ENCODE peak calls at places on chromosomes 12 and 14, in six cellular contexts. G is H1, V is H9, F is neuronal stem cell, Y is IMR-90, P is mesenchymal stem cell. I is an unnamed sample.
A peak's percentile ranks its signal among the peaks of the same experiment; 100 is the strongest.

GRCh38 chr14:77782202-77782601 is 17.7 kb upstream of the ADCK1 start:
- DNase-seq in V (no peak), F (no peak), G (no peak), P (peak; percentile 31), Y (peak; percentile 39), I (no peak)

GRCh38 chr14:64704145-64704742 is at the start of gene PLEKHG3:
- DNase-seq in V (peak; percentile 78), Y (peak; percentile 69), F (peak; percentile 76), P (peak; percentile 85), G (peak; percentile 88), I (peak; percentile 94)

GRCh38 chr12:39872425-39872824 is 233.5 kb downstream of the SLC2A13 start:
- DNase-seq in G (no peak), F (no peak), Y (no peak), P (no peak), V (no peak), I (no peak)

GRCh38 chr12:65632131-65632855 is 192.0 kb upstream of the HMGA2 start:
- DNase-seq in V (no peak), Y (peak; percentile 75), P (peak; percentile 64), G (no peak), F (no peak), I (no peak)

GRCh38 chr14:105711841-105712460 is 185.6 kb downstream of the TMEM121 start:
- DNase-seq in Y (no peak), F (no peak), V (no peak), G (no peak), P (no peak), I (no peak)

GRCh38 chr12:10211101-10211974 is 1.3 kb upstream of the GABARAPL1 start:
- DNase-seq in Y (no peak), P (no peak), F (no peak), V (no peak), G (no peak), I (no peak)

GRCh38 chr12:91681751-91682150 is 463.9 kb downstream of the BTG1 start:
- DNase-seq in V (no peak), G (no peak), F (no peak), P (no peak), Y (no peak), I (no peak)

GRCh38 chr12:57737467-57738141 is 938 bp downstream of the AGAP2 start:
- DNase-seq in Y (peak; percentile 7), F (no peak), P (peak; percentile 41), G (peak; percentile 71), V (peak; percentile 56), I (no peak)

GRCh38 chr12:25960176-25960575 is 1.7 kb downstream of the RASSF8 start:
- DNase-seq in P (peak; percentile 46), G (no peak), F (no peak), V (no peak), Y (peak; percentile 28), I (peak; percentile 65)

GRCh38 chr12:50050410-50051280 is 6.8 kb upstream of the ASIC1 start:
- DNase-seq in F (no peak), V (peak; percentile 69), G (peak; percentile 77), P (peak; percentile 69), Y (peak; percentile 47), I (peak; percentile 89)

GRCh38 chr12:72271741-72272661 is at the start of gene TRHDE:
- DNase-seq in G (peak; percentile 75), V (peak; percentile 78), P (peak; percentile 76), Y (peak; percentile 60), F (peak; percentile 61), I (peak; percentile 86)
- H3K18ac ChIP-seq in G (peak within 1 kb of the TSS; percentile 98), V (peak within 1 kb of the TSS; percentile 49), P (peak within 1 kb of the TSS; percentile 92), Y (peak within 1 kb of the TSS; percentile 97), F (peak within 1 kb of the TSS; percentile 97), I (peak within 1 kb of the TSS; percentile 7)

DNA sequence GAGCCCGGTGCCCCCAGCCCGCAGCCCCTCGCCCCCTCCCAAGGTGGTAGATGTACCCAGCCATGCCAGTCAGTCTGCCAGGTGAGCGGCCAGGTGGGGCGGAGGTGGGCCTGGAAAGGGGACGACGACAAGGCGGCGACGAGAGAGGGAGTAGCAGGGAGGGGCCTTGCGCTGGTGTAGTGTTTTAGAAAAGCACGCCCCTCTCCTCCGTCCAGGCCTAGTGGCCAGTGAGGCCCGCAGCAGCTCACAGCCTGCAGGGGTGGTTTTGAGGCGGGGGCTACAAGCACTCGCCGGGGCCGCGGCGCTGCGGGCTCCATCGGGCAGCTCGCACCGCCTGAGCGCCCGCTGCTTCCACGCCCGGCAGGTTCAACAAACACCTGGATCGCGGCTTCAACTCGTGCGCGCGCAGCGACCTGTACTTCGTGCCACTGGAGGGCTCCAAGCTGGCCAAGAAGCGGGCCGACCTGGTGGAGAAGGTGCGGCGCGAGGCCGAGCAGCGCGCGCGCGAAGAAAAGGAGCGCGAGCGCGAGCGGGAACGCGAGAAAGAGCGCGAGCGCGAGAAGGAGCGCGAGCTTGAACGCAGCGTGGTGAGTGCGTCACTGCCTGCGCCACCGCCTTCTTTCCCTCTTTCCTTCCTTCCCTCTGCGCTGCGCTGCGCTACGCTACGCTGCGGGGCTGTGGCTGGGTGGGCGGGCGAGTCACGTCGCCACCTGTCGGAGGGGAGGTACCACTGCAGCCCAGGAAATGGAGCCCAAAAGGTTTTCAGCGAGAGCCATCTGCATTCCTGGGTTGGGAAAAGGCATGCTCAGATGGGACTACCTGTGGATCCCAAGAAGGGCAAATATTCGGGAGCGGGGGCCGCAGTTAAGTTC is 5.9 kb upstream of the RNU7-1 start:
- DNase-seq in F (peak; percentile 95), G (peak; percentile 93), V (peak; percentile 97), Y (peak; percentile 92), P (peak; percentile 96), I (peak; percentile 99)
- H2AK5ac ChIP-seq in F (peak overlapping the region; percentile 98), G (no peak overlapping the region), V (no peak overlapping the region), Y (peak overlapping the region; percentile 69), P (peak overlapping the region; percentile 64), I (no peak overlapping the region)

DNA sequence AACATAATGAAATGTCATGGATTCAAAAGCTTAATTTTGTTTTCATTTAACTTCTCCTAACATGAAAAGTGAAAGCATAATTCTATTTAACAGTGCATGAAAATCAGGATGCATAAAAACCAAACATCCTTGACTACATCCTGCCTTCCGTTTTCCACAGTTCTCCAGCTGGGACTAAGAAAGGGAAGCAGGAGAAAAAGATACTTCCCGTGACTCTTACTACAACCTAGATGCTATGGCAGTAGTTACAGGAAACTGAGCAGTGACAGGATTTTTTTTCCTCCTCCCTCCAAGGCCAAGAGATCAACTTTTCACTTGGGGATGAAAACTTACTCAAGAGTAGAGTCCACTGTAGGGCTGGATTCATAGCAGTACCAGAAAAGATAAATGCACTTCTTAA is 2.6 kb downstream of the EXOC5 start:
- DNase-seq in P (peak; percentile 42), Y (peak; percentile 13), V (no peak), G (no peak), F (no peak), I (no peak)
- H2BK15ac ChIP-seq in P (no peak overlapping the region), Y (no peak overlapping the region), V (no peak overlapping the region), G (no peak overlapping the region), F (no peak overlapping the region), I (no peak overlapping the region)

DNA sequence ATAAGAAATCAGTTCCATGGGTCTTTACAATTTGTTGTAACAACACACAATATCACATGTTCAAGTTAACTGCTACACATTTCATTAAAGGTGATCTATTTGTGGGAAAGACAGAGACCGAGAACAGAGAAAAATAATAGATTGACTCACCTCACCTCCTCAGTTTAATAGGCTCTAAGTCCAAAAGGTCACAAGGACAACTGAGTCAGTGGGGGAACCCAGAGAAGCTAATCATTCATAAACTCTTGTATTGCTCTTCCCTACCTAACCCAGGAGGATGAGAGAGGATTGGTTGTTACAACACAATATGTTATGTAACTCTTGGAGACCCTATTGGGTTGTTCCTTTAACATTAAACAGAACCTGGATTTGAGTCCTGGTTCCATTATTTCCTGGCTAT is 72.2 kb upstream of the CRY1 start:
- DNase-seq in Y (no peak), V (no peak), P (no peak), F (no peak), G (no peak), I (no peak)
- H3K18ac ChIP-seq in Y (no peak overlapping the region), V (no peak overlapping the region), P (no peak overlapping the region), F (no peak overlapping the region), G (no peak overlapping the region), I (no peak overlapping the region)

DNA sequence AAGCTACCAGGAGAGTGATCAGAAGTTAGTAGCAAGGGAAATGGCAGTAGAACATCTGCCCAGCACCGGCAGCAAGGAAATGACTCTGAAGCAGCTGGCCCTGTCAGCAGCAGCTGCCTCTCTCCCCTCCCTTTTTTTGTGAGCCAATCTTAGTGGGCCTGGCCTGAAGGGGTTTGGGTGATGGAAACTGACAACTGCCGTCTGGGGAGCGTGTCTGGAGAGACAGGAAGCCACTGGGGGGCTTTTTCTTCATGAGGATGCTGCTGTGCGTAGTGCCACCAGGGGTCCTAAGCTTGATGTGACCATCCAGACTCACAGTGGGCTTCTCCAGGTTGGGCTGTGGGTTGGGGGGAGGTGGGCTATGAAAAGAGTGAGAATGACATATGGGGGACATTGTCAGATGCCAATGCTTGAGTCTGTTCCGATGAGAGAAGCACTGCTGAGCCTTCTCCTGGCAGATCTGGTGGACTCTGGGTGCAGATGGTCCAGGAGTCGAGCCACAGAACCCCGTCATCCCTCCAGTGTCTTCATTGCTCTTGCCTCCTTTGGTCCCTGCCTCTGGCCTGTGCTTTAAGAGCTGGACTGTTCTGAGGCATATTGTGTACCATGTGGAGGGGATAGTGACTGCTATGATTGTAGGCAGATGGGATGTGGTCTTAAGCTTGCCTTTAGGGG is 87.6 kb upstream of the HIF1A start:
- DNase-seq in P (no peak), F (no peak), V (peak; percentile 47), Y (no peak), G (no peak), I (peak; percentile 73)
- H2AK5ac ChIP-seq in P (peak overlapping the region; percentile 33), F (no peak overlapping the region), V (no peak overlapping the region), Y (peak overlapping the region; percentile 90), G (no peak overlapping the region), I (no peak overlapping the region)

I was measured in mesendoderm.